ENCODE peak calls at places on chromosome 16, in four cellular contexts. A is HS-5, Y is T-cell, R is SW480. G is an unnamed sample.
A peak's percentile ranks its signal among the peaks of the same experiment; 100 is the strongest.

GRCh38 chr16:85261205-85261604 is 148.9 kb upstream of the CIBAR2 start:
- DNase-seq in A (no peak), Y (no peak), R (no peak), G (no peak)

GRCh38 chr16:86966781-86967180 is 350.4 kb downstream of the C16orf95 start:
- DNase-seq in Y (no peak), R (no peak), A (no peak), G (no peak)

GRCh38 chr16:53754938-53755910 is 51.3 kb downstream of the FTO start:
- DNase-seq in Y (no peak), A (no peak), R (no peak), G (no peak)

GRCh38 chr16:48232459-48233040 is 11.6 kb upstream of the LONP2 start:
- DNase-seq in Y (no peak), A (no peak), R (no peak), G (no peak)

GRCh38 chr16:83400234-83400633 is 407.5 kb upstream of the HSBP1 start:
- DNase-seq in Y (no peak), A (no peak), R (no peak), G (no peak)

GRCh38 chr16:54282202-54282922 is 4.2 kb downstream of the IRX3 start:
- DNase-seq in R (no peak), Y (no peak), A (no peak), G (no peak)

GRCh38 chr16:70747703-70748631 is 53.0 kb downstream of the VAC14 start:
- DNase-seq in R (peak; percentile 17), Y (no peak), A (no peak), G (no peak)

GRCh38 chr16:74447578-74447977 is 26.3 kb upstream of the CLEC18B start:
- DNase-seq in A (no peak), Y (no peak), R (no peak), G (no peak)

GRCh38 chr16:86819523-86819887 is 241.2 kb downstream of the FOXL1 start:
- DNase-seq in Y (no peak), R (no peak), A (no peak), G (no peak)

GRCh38 chr16:29114476-29115012 is 129.7 kb downstream of the LAT start:
- DNase-seq in A (no peak), Y (no peak), R (no peak), G (no peak)

GRCh38 chr16:67951485-67951884 is 7.6 kb upstream of the LCAT start:
- DNase-seq in A (no peak), R (no peak), Y (no peak), G (no peak)

GRCh38 chr16:85557083-85557975 is 55.8 kb upstream of the GSE1 start:
- DNase-seq in A (no peak), Y (peak; percentile 25), R (no peak), G (no peak)

G was measured in GM04503.